ENCODE peak calls at places on chromosomes 11 and 22, in six cellular contexts. K is CD4-positive, CD25-positive, alpha-beta regulatory T cell; G is A549; I is tibial artery; M is heart left ventricle; U is Panc1. J is an unnamed sample.

GRCh38 chr11:107275632-107276031 is 182.0 kb downstream of the CWF19L2 start:
- DNase-seq in K (no peak), G (peak; percentile 6), U (no peak), M (no peak), I (no peak), J (no peak)

GRCh38 chr11:30346068-30346688 is 23.3 kb downstream of the ARL14EP start:
- DNase-seq in I (no peak), G (peak; percentile 47), K (peak; percentile 66), M (no peak), U (peak; percentile 12), J (peak; percentile 72)

GRCh38 chr11:64810891-64811272 is 531 bp upstream of the MEN1 start:
- DNase-seq in U (no peak), K (peak; percentile 78), G (no peak), M (no peak), I (peak; percentile 29), J (peak; percentile 60)

GRCh38 chr11:93718057-93718563 is 23.2 kb downstream of the TAF1D start:
- DNase-seq in I (no peak), M (no peak), U (no peak), G (no peak), K (peak; percentile 49), J (no peak)

GRCh38 chr11:74755395-74755995 is 6.8 kb downstream of the RNF169 start:
- DNase-seq in M (no peak), K (no peak), G (no peak), I (no peak), U (no peak), J (no peak)

GRCh38 chr22:42273855-42274451 is 3.5 kb upstream of the TCF20 start:
- DNase-seq in U (no peak), I (no peak), M (no peak), G (no peak), K (no peak), J (no peak)

GRCh38 chr11:102653744-102654291 is 28.7 kb upstream of the MMP20 start:
- DNase-seq in U (no peak), I (no peak), K (no peak), M (no peak), G (no peak), J (no peak)

GRCh38 chr22:47168900-47169800 is 406.7 kb downstream of the TBC1D22A start:
- DNase-seq in G (peak; percentile 6), I (peak; percentile 10), U (no peak), M (peak; percentile 15), K (no peak), J (no peak)

GRCh38 chr11:18144243-18144642 is 11.9 kb downstream of the MRGPRX3 start:
- DNase-seq in U (no peak), I (no peak), G (no peak), M (no peak), K (no peak), J (no peak)

GRCh38 chr11:113532697-113533424 is 57.7 kb upstream of the DRD2 start:
- DNase-seq in U (peak; percentile 41), M (peak; percentile 75), G (peak; percentile 52), I (peak; percentile 73), K (peak; percentile 54), J (peak; percentile 44)

GRCh38 chr11:63521896-63522295 is 14.7 kb upstream of the PLAAT4 start:
- DNase-seq in M (no peak), U (no peak), K (no peak), I (no peak), G (no peak), J (no peak)

GRCh38 chr22:19019029-19019678 is 83.1 kb upstream of the PRODH start:
- DNase-seq in M (no peak), U (no peak), G (no peak), K (no peak), I (no peak), J (no peak)

GRCh38 chr11:116211166-116211565 is 561.6 kb downstream of the BUD13 start:
- DNase-seq in G (no peak), I (no peak), M (no peak), K (no peak), U (no peak), J (no peak)

GRCh38 chr11:113705871-113706654 is at the start of gene TMPRSS5:
- DNase-seq in K (no peak), U (no peak), G (no peak), M (no peak), I (no peak), J (no peak)

GRCh38 chr22:27756212-27756660 is 45.3 kb downstream of the MN1 start:
- DNase-seq in K (no peak), U (no peak), G (no peak), M (no peak), I (no peak), J (no peak)

GRCh38 chr22:27754888-27755480 is 46.6 kb downstream of the MN1 start:
- DNase-seq in I (no peak), M (no peak), G (no peak), U (no peak), K (no peak), J (no peak)

GRCh38 chr22:27757928-27758525 is 43.5 kb downstream of the MN1 start:
- DNase-seq in U (no peak), K (no peak), M (no peak), I (no peak), G (no peak), J (no peak)

GRCh38 chr22:27754247-27754887 is 47.2 kb downstream of the MN1 start:
- DNase-seq in K (no peak), I (no peak), G (no peak), M (no peak), U (no peak), J (no peak)

GRCh38 chr22:27755521-27756211 is 45.9 kb downstream of the MN1 start:
- DNase-seq in M (no peak), I (no peak), K (no peak), U (no peak), G (no peak), J (no peak)
- H3K27ac ChIP-seq in M (no peak overlapping the region), I (peak overlapping the region; percentile 57), K (no peak overlapping the region), U (no peak overlapping the region), G (no peak overlapping the region), J (no peak overlapping the region)

DNA sequence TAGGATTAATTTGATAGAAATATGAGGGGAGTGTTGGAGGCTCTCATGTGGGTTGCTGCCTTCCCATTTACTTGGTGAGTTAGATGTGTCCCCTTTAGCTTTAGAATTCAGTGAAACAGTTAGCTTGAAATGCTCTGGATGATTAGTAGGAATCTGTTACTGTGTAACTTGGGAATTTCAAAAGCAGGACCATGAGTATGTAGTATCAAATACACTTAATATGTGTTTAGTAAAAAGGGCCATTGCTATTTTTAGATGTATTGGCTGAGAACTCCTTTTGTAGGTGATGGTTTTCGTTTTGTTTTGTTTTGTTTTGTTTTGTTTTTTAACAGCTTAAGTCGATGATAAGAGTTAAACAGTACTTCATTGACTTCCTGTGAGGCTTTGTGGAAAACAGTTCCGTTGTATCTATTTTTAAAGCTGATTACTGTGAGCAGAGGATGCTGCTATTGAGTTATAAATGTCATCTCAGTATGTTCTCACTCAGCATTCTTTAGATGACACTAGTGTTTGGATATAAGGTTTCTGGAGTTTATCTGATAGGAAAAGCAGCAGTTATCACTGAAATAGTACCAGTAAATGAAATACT is 53.5 kb downstream of the MCAM start:
- DNase-seq in U (no peak), I (no peak), M (no peak), K (peak; percentile 75), G (no peak), J (peak; percentile 72)
- H3K27ac ChIP-seq in U (no peak overlapping the region), I (peak overlapping the region; percentile 16), M (peak overlapping the region; percentile 60), K (peak overlapping the region; percentile 68), G (no peak overlapping the region), J (peak overlapping the region; percentile 60)

DNA sequence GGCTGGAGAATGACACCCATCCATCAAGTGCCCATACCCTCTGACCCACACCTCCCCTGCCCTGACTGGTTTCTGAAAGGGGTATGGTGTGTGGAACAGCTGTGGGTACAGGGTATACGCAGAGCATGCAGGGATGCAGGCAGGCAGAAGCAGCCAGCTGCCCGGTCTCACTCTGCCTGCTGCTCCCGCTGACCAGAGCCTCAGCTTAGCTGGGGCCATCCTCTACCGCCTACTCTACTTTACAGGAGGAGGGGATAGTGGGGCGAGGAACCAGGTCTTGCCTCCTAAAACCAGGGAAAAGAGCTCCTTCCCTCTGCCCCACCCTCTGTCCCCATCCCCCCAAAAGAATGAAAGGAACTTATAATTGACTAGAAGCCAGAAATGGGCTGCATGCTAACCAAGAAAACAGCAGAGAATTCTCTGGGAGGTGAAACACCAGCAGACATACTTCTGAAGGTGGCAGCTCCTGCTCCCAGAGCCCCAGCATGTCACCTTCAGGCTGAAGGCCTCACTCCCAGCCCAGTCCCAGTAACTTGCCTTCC is 13.0 kb upstream of the CHRM4 start:
- DNase-seq in U (no peak), K (no peak), M (no peak), G (no peak), I (no peak), J (no peak)
- H3K27ac ChIP-seq in U (no peak overlapping the region), K (no peak overlapping the region), M (no peak overlapping the region), G (no peak overlapping the region), I (no peak overlapping the region), J (no peak overlapping the region)

GRCh38 chr11:14078941-14079522 is 116.5 kb downstream of the SPON1 start:
- DNase-seq in G (no peak), K (peak; percentile 71), U (no peak), M (no peak), I (no peak), J (no peak)

GRCh38 chr11:14075679-14076078 is 113.2 kb downstream of the SPON1 start:
- DNase-seq in I (no peak), K (no peak), U (no peak), G (no peak), M (no peak), J (no peak)

GRCh38 chr11:14082338-14082737 is 119.8 kb downstream of the SPON1 start:
- DNase-seq in I (no peak), G (no peak), M (no peak), K (no peak), U (no peak), J (no peak)

DNA sequence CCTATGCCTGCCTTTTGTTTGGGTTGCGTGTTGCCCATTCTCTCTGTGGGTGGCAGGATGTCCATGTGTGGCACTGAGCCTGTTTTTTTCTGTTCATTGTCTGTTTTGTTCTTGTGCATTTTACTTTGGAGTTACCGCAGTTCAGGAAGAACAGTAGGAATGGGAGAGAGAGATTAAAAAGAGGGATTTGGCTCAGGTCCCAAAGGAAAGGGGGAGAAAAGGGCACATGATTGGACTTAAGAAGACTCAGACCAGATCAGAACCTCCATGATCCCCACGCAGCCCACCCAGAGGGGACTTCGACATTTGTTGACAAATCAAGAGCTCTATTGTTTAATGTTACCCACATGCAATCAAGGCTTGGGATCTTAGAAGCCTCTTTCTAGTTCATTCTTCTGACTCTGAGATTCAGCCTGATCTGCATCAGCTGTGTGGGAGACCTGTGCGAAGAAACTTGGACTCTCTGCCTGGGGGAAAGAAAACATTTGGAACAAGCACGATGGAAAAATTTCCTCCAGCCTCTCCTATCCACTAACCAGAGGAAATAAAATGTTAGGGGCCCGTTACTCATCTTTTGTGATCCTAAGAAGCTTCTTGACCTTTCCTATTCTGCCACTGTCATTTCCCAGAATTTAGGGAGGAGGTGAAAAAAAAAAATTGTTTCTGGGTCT is 119.2 kb downstream of the SPON1 start:
- DNase-seq in I (no peak), U (no peak), G (no peak), M (no peak), K (no peak), J (no peak)
- H3K27ac ChIP-seq in I (no peak overlapping the region), U (no peak overlapping the region), G (no peak overlapping the region), M (peak overlapping the region; percentile 63), K (no peak overlapping the region), J (no peak overlapping the region)

GRCh38 chr11:69463181-69463891 is 18.1 kb upstream of the LINC01488 start:
- DNase-seq in I (no peak), G (peak; percentile 17), U (no peak), K (no peak), M (peak; percentile 73), J (no peak)
- H3K27ac ChIP-seq in I (no peak overlapping the region), G (no peak overlapping the region), U (no peak overlapping the region), K (no peak overlapping the region), M (peak overlapping the region; percentile 81), J (no peak overlapping the region)

J was measured in MM.1S.